ENCODE peak calls at places on chromosome 11, in four cellular contexts. F is stimulated activated CD8-positive, alpha-beta memory T cell treated with anti-CD3 and anti-CD28 coated beads, Interleukin-15, amount 100 ng/mL, for 1 hour; R is AG09309; J is heart right ventricle. Q is an unnamed sample.

GRCh38 chr11:74011360-74012071 is 2.6 kb upstream of the UCP3 start:
- DNase-seq in F (no peak), R (no peak), J (no peak), Q (no peak)

GRCh38 chr11:93903989-93904388 is 53.6 kb upstream of the VSTM5 start:
- DNase-seq in F (no peak), R (no peak), J (no peak), Q (no peak)

GRCh38 chr11:72507050-72507449 is 72.7 kb upstream of the CLPB start:
- DNase-seq in F (no peak), R (no peak), J (no peak), Q (no peak)

GRCh38 chr11:20367313-20367948 is 3.9 kb downstream of the HTATIP2 start:
- DNase-seq in F (peak; percentile 32), R (peak; percentile 62), J (no peak), Q (peak; percentile 55)

GRCh38 chr11:8237453-8237852 is 26.2 kb downstream of the LMO1 start:
- DNase-seq in F (no peak), R (no peak), J (no peak), Q (no peak)

GRCh38 chr11:803770-804598 is 1.0 kb downstream of the PIDD1 start:
- DNase-seq in F (no peak), R (no peak), J (peak; percentile 23), Q (no peak)

GRCh38 chr11:110896358-110896757 is 184.1 kb upstream of the ARHGAP20 start:
- DNase-seq in F (no peak), R (peak; percentile 28), J (no peak), Q (peak; percentile 25)

GRCh38 chr11:76208438-76208828 is 2.1 kb upstream of the WNT11 start:
- DNase-seq in F (no peak), R (no peak), J (no peak), Q (no peak)

GRCh38 chr11:3180869-3181268 is 15.8 kb upstream of the OSBPL5 start:
- DNase-seq in F (no peak), R (no peak), J (no peak), Q (no peak)

GRCh38 chr11:90555477-90555876 is 332.6 kb upstream of the CHORDC1 start:
- DNase-seq in F (no peak), R (no peak), J (no peak), Q (no peak)

GRCh38 chr11:127619946-127620345 is 619.4 kb upstream of the KIRREL3 start:
- DNase-seq in F (no peak), R (no peak), J (no peak), Q (no peak)

GRCh38 chr11:6283453-6284023 is 23.9 kb downstream of the CCKBR start:
- DNase-seq in F (no peak), R (no peak), J (no peak), Q (no peak)

GRCh38 chr11:44189986-44190882 is 94.8 kb downstream of the EXT2 start:
- DNase-seq in F (no peak), R (peak; percentile 27), J (no peak), Q (no peak)

GRCh38 chr11:92222701-92223100 is 1.9 kb upstream of the FAT3 start:
- DNase-seq in F (no peak), R (no peak), J (no peak), Q (no peak)

GRCh38 chr11:107224836-107225235 is 206.6 kb upstream of the GUCY1A2 start:
- DNase-seq in F (no peak), R (no peak), J (no peak), Q (no peak)

GRCh38 chr11:78008174-78008573 is 13.7 kb upstream of the INTS4 start:
- DNase-seq in F (no peak), R (no peak), J (no peak), Q (no peak)

GRCh38 chr11:59187020-59187419 is 15.1 kb downstream of the DTX4 start:
- DNase-seq in F (no peak), R (no peak), J (no peak), Q (no peak)

GRCh38 chr11:61917357-61918109 is at the start of gene RAB3IL1:
- DNase-seq in F (no peak), R (no peak), J (peak; percentile 79), Q (peak; percentile 94)

Q was measured in lower leg skin.